ENCODE peak calls at places on chromosome 11, in six cellular contexts. B is A549, D is IMR-90, Z is K562, P is GM12878, N is HepG2. H is an unnamed sample.

GRCh38 chr11:63738720-63739360 is 29.7 kb downstream of the ZFTA start:
- DNase-seq in D (peak), Z (peak), N (peak), B (peak), P (peak), H (peak)

GRCh38 chr11:123238297-123238696 is 43.2 kb upstream of the CLMP start:
- DNase-seq in D (peak), Z (no peak), B (no peak), N (no peak), P (no peak), H (no peak)

GRCh38 chr11:117089685-117090084 is 8.5 kb downstream of the SIK3 start:
- DNase-seq in P (no peak), Z (peak), N (no peak), D (no peak), B (no peak), H (no peak)

GRCh38 chr11:121291896-121292502 is 572 bp upstream of the SC5D start:
- DNase-seq in B (no peak), P (peak), D (peak), Z (peak), N (no peak), H (no peak)

GRCh38 chr11:119218141-119218878 is 12.2 kb downstream of the CBL start:
- DNase-seq in P (no peak), B (peak), Z (peak), N (no peak), D (peak), H (no peak)

GRCh38 chr11:69321877-69322350 is 28.0 kb downstream of the MYEOV start:
- DNase-seq in N (no peak), D (peak), P (no peak), B (no peak), Z (no peak), H (no peak)

GRCh38 chr11:28488336-28488735 is 380.1 kb downstream of the METTL15 start:
- DNase-seq in D (no peak), Z (no peak), P (no peak), B (no peak), N (no peak), H (no peak)

GRCh38 chr11:15829312-15829711 is 527.0 kb downstream of the SOX6 start:
- DNase-seq in D (no peak), P (no peak), Z (no peak), N (no peak), B (no peak), H (no peak)

GRCh38 chr11:62999649-63000048 is 14.9 kb upstream of the SLC22A6 start:
- DNase-seq in N (no peak), B (no peak), D (no peak), P (no peak), Z (no peak), H (no peak)

GRCh38 chr11:31702966-31703365 is 108.2 kb downstream of the PAX6 start:
- DNase-seq in Z (no peak), N (peak), B (peak), D (peak), P (no peak), H (no peak)

GRCh38 chr11:65498042-65498726 is 661 bp upstream of the MALAT1 start:
- DNase-seq in N (no peak), D (peak), P (peak), Z (peak), B (no peak), H (no peak)

GRCh38 chr11:68390315-68390714 is 70.2 kb upstream of the PPP6R3 start:
- DNase-seq in P (no peak), B (no peak), Z (no peak), D (no peak), N (no peak), H (no peak)

DNA sequence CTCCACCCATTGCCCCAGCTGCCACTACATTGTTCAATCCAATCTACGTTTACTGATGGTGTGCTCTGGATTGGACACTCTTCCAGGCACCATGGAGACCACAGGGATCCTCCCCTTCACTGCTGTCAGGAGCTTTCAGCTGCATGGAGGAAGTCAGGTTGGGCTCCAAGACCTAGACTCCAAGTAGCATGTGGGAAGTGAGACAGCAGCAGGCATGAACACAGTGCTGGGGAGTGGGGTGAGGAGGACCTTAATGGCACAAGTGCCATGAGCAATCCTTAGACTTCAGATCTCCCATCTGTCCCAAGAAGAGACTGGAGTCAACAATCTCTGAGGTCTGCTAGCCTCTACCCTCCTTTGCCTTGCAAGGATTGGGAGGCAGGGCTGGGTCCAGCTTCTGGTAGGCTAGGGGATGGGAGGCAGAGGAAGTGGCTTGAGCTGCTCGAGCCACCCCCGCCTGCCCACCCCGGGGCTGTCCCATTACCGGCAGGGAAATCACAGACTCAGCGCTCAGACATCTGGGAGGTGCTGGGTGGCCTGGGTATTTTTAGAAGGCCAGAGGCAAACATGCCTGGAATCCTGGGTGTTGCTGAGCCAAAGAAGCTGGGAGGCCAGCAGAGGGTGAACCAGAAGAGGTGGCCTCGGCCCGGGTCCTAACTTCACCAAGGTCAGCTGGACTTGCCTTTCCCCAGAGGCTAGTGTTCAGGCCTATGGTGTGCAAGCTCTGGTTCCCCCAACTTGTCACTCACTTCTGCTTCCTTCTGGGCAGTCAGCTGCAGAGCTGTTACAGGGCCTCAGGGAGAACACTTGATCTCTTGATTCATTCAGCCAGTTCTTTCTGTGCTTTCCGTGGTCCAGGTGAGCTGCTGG is 15.3 kb upstream of the FCHSD2 start:
- DNase-seq in P (no peak), Z (no peak), N (peak), B (no peak), D (peak), H (no peak)
- TF ChIP-seq BHLHE40 in P (peak), Z (no peak), N (no peak), B (no peak), D (no peak), H (no peak)

GRCh38 chr11:33936745-33937612 is 45.1 kb upstream of the LMO2 start:
- DNase-seq in P (no peak), Z (peak), D (peak), B (no peak), N (no peak), H (no peak)
- TF ChIP-seq BHLHE40 in P (no peak), Z (no peak), D (no peak), B (no peak), N (no peak), H (no peak)

GRCh38 chr11:79101736-79102135 is 339.1 kb downstream of the TENM4 start:
- DNase-seq in B (no peak), P (no peak), Z (no peak), D (no peak), N (no peak), H (no peak)
- TF ChIP-seq BHLHE40 in B (no peak), P (no peak), Z (no peak), D (no peak), N (no peak), H (no peak)

GRCh38 chr11:76614471-76615183 is 55.9 kb downstream of the LRRC32 start:
- DNase-seq in B (no peak), D (no peak), N (no peak), P (no peak), Z (no peak), H (no peak)
- TF ChIP-seq BHLHE40 in B (no peak), D (no peak), N (no peak), P (no peak), Z (peak), H (no peak)

GRCh38 chr11:66686801-66687750 is 9.4 kb upstream of the RBM4B start:
- DNase-seq in N (no peak), P (no peak), B (no peak), Z (no peak), D (no peak), H (no peak)
- TF ChIP-seq BHLHE40 in N (no peak), P (no peak), B (no peak), Z (no peak), D (no peak), H (no peak)

GRCh38 chr11:67303989-67304411 is 670 bp downstream of the SSH3 start:
- DNase-seq in P (no peak), Z (no peak), N (no peak), D (no peak), B (no peak), H (peak)
- TF ChIP-seq BHLHE40 in P (no peak), Z (no peak), N (no peak), D (no peak), B (no peak), H (no peak)

DNA sequence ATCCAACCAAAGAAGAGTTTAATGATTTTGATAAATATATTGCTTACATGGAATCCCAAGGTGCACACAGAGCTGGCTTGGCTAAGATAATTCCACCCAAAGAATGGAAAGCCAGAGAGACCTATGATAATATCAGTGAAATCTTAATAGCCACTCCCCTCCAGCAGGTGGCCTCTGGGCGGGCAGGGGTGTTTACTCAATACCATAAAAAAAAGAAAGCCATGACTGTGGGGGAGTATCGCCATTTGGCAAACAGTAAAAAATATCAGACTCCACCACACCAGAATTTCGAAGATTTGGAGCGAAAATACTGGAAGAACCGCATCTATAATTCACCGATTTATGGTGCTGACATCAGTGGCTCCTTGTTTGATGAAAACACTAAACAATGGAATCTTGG is 23.9 kb downstream of the KDM4D start:
- DNase-seq in B (no peak), P (no peak), Z (peak), N (no peak), D (no peak), H (no peak)
- TF ChIP-seq BHLHE40 in B (no peak), P (no peak), Z (no peak), N (no peak), D (no peak), H (no peak)